ENCODE peak calls at places on chromosomes 3 and 15, in eight cellular contexts. X is HepG2, K is SK-N-SH, W is heart left ventricle, Y is Peyer's patch, B is right atrium auricular region, Z is heart right ventricle, U is stomach. H is an unnamed sample. For H3K9me3 and H3K4me1, the result is how much of the 10 kb centered on the place peaks cover.

GRCh38 chr15:90884719-90885431 is 571 bp downstream of the FES start:
- DNase-seq in X (no peak), K (no peak), W (no peak), Y (no peak), B (no peak), Z (no peak), U (no peak), H (peak)

GRCh38 chr3:48432411-48433371 is 2.8 kb upstream of the PLXNB1 start:
- DNase-seq in X (no peak), K (peak), W (no peak), Y (peak), B (no peak), Z (no peak), U (no peak), H (no peak)

GRCh38 chr15:37933685-37934084 is 755 bp upstream of the TMCO5A start:
- DNase-seq in X (no peak), K (no peak), W (no peak), Y (no peak), B (no peak), Z (no peak), U (no peak), H (no peak)

GRCh38 chr3:12288466-12289129 is at the start of gene PPARG:
- DNase-seq in X (peak), K (peak), W (peak), Y (peak), B (no peak), Z (peak), U (peak), H (peak)

GRCh38 chr15:84725001-84725491 is 9.1 kb upstream of the SEC11A start:
- DNase-seq in X (no peak), K (peak), W (peak), Y (peak), B (no peak), Z (peak), U (no peak), H (no peak)

GRCh38 chr3:114216186-114216970 is 21.0 kb downstream of the ZNF80 start:
- DNase-seq in X (no peak), K (no peak), W (no peak), Y (no peak), B (no peak), Z (no peak), U (no peak), H (no peak)

GRCh38 chr3:120198305-120198878 is 86.6 kb downstream of the GPR156 start:
- DNase-seq in X (peak), K (no peak), W (no peak), Y (no peak), B (no peak), Z (no peak), U (no peak), H (no peak)

GRCh38 chr3:8987673-8988655 is 24.7 kb upstream of the RAD18 start:
- DNase-seq in X (peak), K (peak), W (peak), Y (peak), B (peak), Z (peak), U (peak), H (no peak)

GRCh38 chr15:51475736-51476135 is 134.3 kb downstream of the GLDN start:
- DNase-seq in X (no peak), K (no peak), W (no peak), Y (no peak), B (no peak), Z (no peak), U (no peak), H (no peak)

GRCh38 chr3:60887574-60887973 is 363.7 kb downstream of the FHIT start:
- DNase-seq in X (no peak), K (no peak), W (no peak), Y (no peak), B (no peak), Z (no peak), U (no peak), H (no peak)

GRCh38 chr3:68889328-68889727 is 43.0 kb downstream of the TAFA4 start:
- DNase-seq in X (no peak), K (no peak), W (no peak), Y (no peak), B (no peak), Z (no peak), U (no peak), H (no peak)

GRCh38 chr3:16151109-16151508 is 23.4 kb upstream of the GALNT15 start:
- DNase-seq in X (no peak), K (no peak), W (peak), Y (peak), B (peak), Z (peak), U (no peak), H (peak)

GRCh38 chr3:16474920-16475319 is 38.6 kb downstream of the RFTN1 start:
- DNase-seq in X (no peak), K (no peak), W (no peak), Y (no peak), B (no peak), Z (no peak), U (no peak), H (no peak)

GRCh38 chr3:138389841-138390581 is 41.6 kb downstream of the MRAS start:
- DNase-seq in X (peak), K (no peak), W (no peak), Y (no peak), B (no peak), Z (peak), U (no peak), H (no peak)

GRCh38 chr3:113498221-113499005 is 16.5 kb downstream of the SPICE1 start:
- DNase-seq in X (no peak), K (no peak), W (no peak), Y (no peak), B (no peak), Z (no peak), U (no peak), H (no peak)

GRCh38 chr3:13479332-13479581 is 849 bp upstream of the HDAC11 start:
- DNase-seq in X (peak), K (peak), W (peak), Y (peak), B (no peak), Z (peak), U (peak), H (no peak)

GRCh38 chr15:93610944-93611343 is 521.9 kb upstream of the RGMA start:
- DNase-seq in X (no peak), K (no peak), W (no peak), Y (no peak), B (no peak), Z (no peak), U (no peak), H (no peak)

GRCh38 chr15:73165844-73166243 is 113.6 kb downstream of the NEO1 start:
- DNase-seq in X (peak), K (no peak), W (no peak), Y (no peak), B (no peak), Z (no peak), U (no peak), H (no peak)

GRCh38 chr3:13548696-13549512 is at the start of gene FBLN2:
- DNase-seq in X (no peak), K (peak), W (peak), Y (no peak), B (no peak), Z (no peak), U (peak), H (no peak)

GRCh38 chr3:49378249-49378899 is 20.2 kb upstream of the GPX1 start:
- DNase-seq in X (peak), K (no peak), W (peak), Y (peak), B (peak), Z (peak), U (no peak), H (no peak)

GRCh38 chr3:184361532-184361931 is at the start of the genes CLCN2 and POLR2H:
- DNase-seq in X (peak), K (peak), W (peak), Y (peak), B (no peak), Z (peak), U (peak), H (peak)

GRCh38 chr15:61750271-61751084 is 309.8 kb downstream of the VPS13C start:
- DNase-seq in X (no peak), K (peak), W (no peak), Y (no peak), B (no peak), Z (no peak), U (peak), H (no peak)

GRCh38 chr3:42539871-42540714 is 37.6 kb downstream of the VIPR1 start:
- DNase-seq in X (peak), K (peak), W (no peak), Y (peak), B (no peak), Z (peak), U (peak), H (no peak)

GRCh38 chr15:40421246-40422157 is 15.9 kb downstream of the IVD start:
- DNase-seq in X (peak), K (peak), W (peak), Y (peak), B (peak), Z (peak), U (peak), H (peak)

GRCh38 chr15:92449476-92449875 is 55.8 kb downstream of the ST8SIA2 start:
- DNase-seq in X (no peak), K (no peak), W (no peak), Y (no peak), B (no peak), Z (no peak), U (no peak), H (no peak)

GRCh38 chr3:10417849-10418248 is 87.5 kb downstream of the ATP2B2 start:
- DNase-seq in X (peak), K (peak), W (no peak), Y (no peak), B (no peak), Z (no peak), U (no peak), H (no peak)

GRCh38 chr3:141279074-141279945 is 47.7 kb downstream of the PXYLP1 start:
- DNase-seq in X (peak), K (peak), W (no peak), Y (no peak), B (peak), Z (no peak), U (no peak), H (no peak)

GRCh38 chr15:101733545-101733944 is 9.3 kb upstream of the TARS3 start:
- DNase-seq in X (no peak), K (no peak), W (no peak), Y (no peak), B (no peak), Z (no peak), U (no peak), H (no peak)

GRCh38 chr3:152193673-152194267 is 75.0 kb upstream of the MBNL1 start:
- DNase-seq in X (no peak), K (no peak), W (no peak), Y (no peak), B (no peak), Z (no peak), U (no peak), H (no peak)

GRCh38 chr15:98658831-98659699 is 10.7 kb downstream of the IGF1R start:
- DNase-seq in X (peak), K (peak), W (peak), Y (peak), B (no peak), Z (peak), U (no peak), H (no peak)

GRCh38 chr3:22947741-22948140 is 255.4 kb upstream of the UBE2E2 start:
- DNase-seq in X (no peak), K (no peak), W (no peak), Y (no peak), B (no peak), Z (no peak), U (no peak), H (no peak)

GRCh38 chr15:44102675-44103254 is 92.3 kb downstream of the FRMD5 start:
- DNase-seq in X (peak), K (no peak), W (no peak), Y (no peak), B (no peak), Z (peak), U (peak), H (no peak)

GRCh38 chr15:43209059-43209824 is 11.6 kb downstream of the EPB42 start:
- DNase-seq in X (peak), K (no peak), W (no peak), Y (peak), B (no peak), Z (no peak), U (no peak), H (no peak)

GRCh38 chr15:84631706-84632272 is 22.3 kb downstream of the WDR73 start:
- DNase-seq in X (peak), K (no peak), W (no peak), Y (no peak), B (no peak), Z (no peak), U (no peak), H (no peak)

GRCh38 chr3:140942221-140943104 is 827 bp downstream of the SLC25A36 start:
- DNase-seq in X (peak), K (peak), W (peak), Y (peak), B (peak), Z (peak), U (peak), H (peak)

GRCh38 chr15:38168472-38169057 is 84.1 kb upstream of the SPRED1 start:
- DNase-seq in X (no peak), K (no peak), W (no peak), Y (no peak), B (no peak), Z (no peak), U (no peak), H (no peak)

GRCh38 chr3:45406812-45407211 is 18.4 kb downstream of the LARS2 start:
- DNase-seq in X (no peak), K (no peak), W (no peak), Y (no peak), B (no peak), Z (no peak), U (no peak), H (no peak)
- H3K9me3 ChIP-seq in X (under half), K (under half), W (under half), Y (under half), B (under half), Z (under half), U (under half), H (under half)

DNA sequence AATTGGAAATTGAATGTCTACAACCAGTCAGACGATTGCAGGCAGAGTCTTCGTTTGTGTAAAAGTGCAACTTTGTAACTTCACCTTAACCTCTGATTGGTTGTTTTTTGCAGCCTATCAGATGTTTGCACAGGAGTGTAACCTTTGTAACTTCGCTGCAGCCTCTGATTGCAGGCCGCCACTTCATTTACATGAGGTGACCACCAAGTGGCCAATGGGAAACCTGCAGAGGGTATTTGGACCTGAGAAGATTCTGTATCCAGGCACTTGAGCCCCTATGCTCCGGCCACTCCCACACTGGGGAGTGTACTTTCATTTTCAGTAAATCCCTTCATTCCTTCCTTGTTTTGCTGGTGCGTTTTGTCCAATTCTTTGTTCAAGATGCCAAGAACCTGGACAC is 68.1 kb upstream of the PFN2 start:
- DNase-seq in X (peak), K (no peak), W (no peak), Y (no peak), B (no peak), Z (no peak), U (no peak), H (no peak)
- TF ChIP-seq CTCF in X (no peak), K (no peak), W (no peak), Y (no peak), B (no peak), Z (no peak), U (no peak), H (no peak)

DNA sequence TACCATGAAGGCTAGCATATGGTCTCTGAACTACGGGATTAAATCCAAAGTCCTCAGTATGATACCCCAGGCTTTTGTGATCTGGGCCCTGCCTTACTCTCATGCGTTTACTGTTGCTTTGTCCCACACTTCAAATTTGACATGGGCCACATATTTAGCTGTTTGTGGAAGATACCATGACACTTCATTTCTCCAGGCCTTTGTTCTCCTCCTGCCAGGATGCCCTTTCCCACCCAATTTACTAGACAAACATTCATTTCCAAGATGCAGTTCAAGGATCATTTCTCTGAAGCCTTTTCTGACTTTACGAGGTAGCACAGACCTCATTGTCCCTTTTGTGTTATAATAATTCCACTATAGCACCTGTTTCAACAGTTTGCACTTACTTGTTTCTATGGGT is 2.2 kb upstream of the OXSM start:
- DNase-seq in X (no peak), K (no peak), W (no peak), Y (no peak), B (no peak), Z (no peak), U (no peak), H (no peak)
- H3K4me1 ChIP-seq in X (half or more), K (under half), W (under half), Y (under half), B (under half), Z (under half), U (under half), H (under half)

GRCh38 chr3:170337420-170337819 is 20.1 kb upstream of the SKIL start:
- DNase-seq in X (no peak), K (no peak), W (no peak), Y (no peak), B (no peak), Z (no peak), U (no peak), H (no peak)

GRCh38 chr3:170338690-170339340 is 18.7 kb upstream of the SKIL start:
- DNase-seq in X (no peak), K (no peak), W (no peak), Y (no peak), B (no peak), Z (no peak), U (no peak), H (no peak)
- H3K9me3 ChIP-seq in X (under half), K (under half), W (under half), Y (under half), B (under half), Z (under half), U (under half), H (under half)

DNA sequence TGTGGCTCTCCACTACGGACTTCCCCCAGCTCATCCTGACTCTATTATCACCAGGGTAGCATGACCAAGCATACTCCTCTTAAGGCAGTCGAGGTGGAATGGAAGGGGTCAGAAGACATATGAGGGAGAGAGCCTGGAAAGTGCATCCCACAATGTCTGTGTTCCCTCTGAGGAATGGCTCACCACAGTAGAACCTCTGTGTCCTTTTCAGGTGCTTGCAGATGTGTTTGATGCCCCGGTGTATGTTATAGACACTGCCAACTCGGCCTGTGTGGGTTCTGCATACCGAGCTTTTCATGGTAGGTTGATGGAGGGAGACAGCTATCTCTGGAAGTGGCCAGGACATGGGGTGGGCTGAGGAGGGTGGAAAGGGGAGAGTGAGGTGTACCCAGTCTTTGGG is 50.3 kb downstream of the XYLB start:
- DNase-seq in X (no peak), K (no peak), W (no peak), Y (no peak), B (peak), Z (no peak), U (no peak), H (no peak)
- TF ChIP-seq CTCF in X (no peak), K (no peak), W (no peak), Y (no peak), B (no peak), Z (no peak), U (no peak), H (no peak)

GRCh38 chr3:177141899-177142651 is 55.2 kb downstream of the TBL1XR1 start:
- DNase-seq in X (peak), K (no peak), W (no peak), Y (no peak), B (no peak), Z (no peak), U (no peak), H (no peak)

GRCh38 chr3:177144922-177145321 is 52.4 kb downstream of the TBL1XR1 start:
- DNase-seq in X (no peak), K (no peak), W (no peak), Y (no peak), B (no peak), Z (no peak), U (no peak), H (no peak)

GRCh38 chr3:177145402-177145801 is 51.9 kb downstream of the TBL1XR1 start:
- DNase-seq in X (no peak), K (no peak), W (no peak), Y (no peak), B (no peak), Z (no peak), U (no peak), H (no peak)

GRCh38 chr3:177137774-177138705 is 59.2 kb downstream of the TBL1XR1 start:
- DNase-seq in X (no peak), K (no peak), W (no peak), Y (no peak), B (no peak), Z (no peak), U (no peak), H (no peak)

GRCh38 chr3:177141471-177141870 is 55.8 kb downstream of the TBL1XR1 start:
- DNase-seq in X (no peak), K (no peak), W (no peak), Y (no peak), B (no peak), Z (no peak), U (no peak), H (no peak)
- H3K4me1 ChIP-seq in X (half or more), K (under half), W (under half), Y (under half), B (under half), Z (under half), U (under half), H (under half)

DNA sequence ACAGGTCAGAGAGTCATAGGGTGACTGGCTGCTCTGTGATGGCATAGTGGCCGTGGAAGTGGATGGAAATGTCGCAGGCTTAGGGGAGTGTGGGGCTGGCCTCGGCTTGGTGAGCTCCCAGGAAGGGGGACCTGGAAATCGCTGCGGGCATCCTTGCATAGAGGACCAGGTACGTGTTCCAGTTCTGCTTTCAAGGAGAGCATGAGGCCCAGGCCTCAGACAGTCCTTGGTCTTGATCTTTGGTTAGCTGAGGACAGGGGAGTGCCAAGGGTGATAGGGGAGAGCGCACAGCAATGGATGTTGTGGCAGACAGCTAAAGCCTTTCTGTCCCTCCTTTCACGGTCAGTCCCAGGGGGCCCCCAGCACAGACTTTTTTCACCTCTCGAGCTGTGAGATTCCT is 110.5 kb downstream of the SNRPN start:
- DNase-seq in X (no peak), K (no peak), W (no peak), Y (no peak), B (no peak), Z (no peak), U (no peak), H (peak)
- H3K9me3 ChIP-seq in X (half or more), K (under half), W (under half), Y (under half), B (half or more), Z (half or more), U (half or more), H (under half)